ENCODE peak calls at places on chromosomes 12 and 14, in eight cellular contexts. One of them, this sample, is unnamed. For H3K27me3 and H3K9me3, the result is how much of the 10 kb centered on the place peaks cover.

GRCh38 chr14:75547552-75548250 is 25.4 kb downstream of the BATF start:
- DNase-seq in MM.1S: no peak
- DNase-seq in body of pancreas: no peak
- DNase-seq in SK-N-SH: no peak
- DNase-seq in heart right ventricle: no peak
- DNase-seq in right lobe of liver: no peak
- DNase-seq in left ventricle myocardium inferior: no peak
- DNase-seq in mammary epithelial cell: no peak
- DNase-seq in this sample: no peak

GRCh38 chr14:101078105-101078891 is 174.8 kb upstream of the RTL1 start:
- DNase-seq in MM.1S: no peak
- DNase-seq in body of pancreas: no peak
- DNase-seq in SK-N-SH: no peak
- DNase-seq in heart right ventricle: no peak
- DNase-seq in right lobe of liver: no peak
- DNase-seq in left ventricle myocardium inferior: no peak
- DNase-seq in mammary epithelial cell: no peak
- DNase-seq in this sample: no peak

GRCh38 chr14:39376671-39377403 is 55.4 kb downstream of the FBXO33 start:
- DNase-seq in MM.1S: no peak
- DNase-seq in body of pancreas: no peak
- DNase-seq in SK-N-SH: no peak
- DNase-seq in heart right ventricle: no peak
- DNase-seq in right lobe of liver: no peak
- DNase-seq in left ventricle myocardium inferior: no peak
- DNase-seq in mammary epithelial cell: no peak
- DNase-seq in this sample: no peak

GRCh38 chr12:14249368-14249767 is 116.1 kb upstream of the ATF7IP start:
- DNase-seq in MM.1S: no peak
- DNase-seq in body of pancreas: no peak
- DNase-seq in SK-N-SH: no peak
- DNase-seq in heart right ventricle: no peak
- DNase-seq in right lobe of liver: no peak
- DNase-seq in left ventricle myocardium inferior: no peak
- DNase-seq in mammary epithelial cell: peak
- DNase-seq in this sample: no peak

GRCh38 chr12:123591702-123592481 is 7.5 kb downstream of the TMED2 start:
- DNase-seq in MM.1S: no peak
- DNase-seq in body of pancreas: no peak
- DNase-seq in SK-N-SH: no peak
- DNase-seq in heart right ventricle: no peak
- DNase-seq in right lobe of liver: no peak
- DNase-seq in left ventricle myocardium inferior: no peak
- DNase-seq in mammary epithelial cell: no peak
- DNase-seq in this sample: no peak

GRCh38 chr12:132402831-132403416 is 73.5 kb upstream of the GALNT9 start:
- DNase-seq in MM.1S: no peak
- DNase-seq in body of pancreas: no peak
- DNase-seq in SK-N-SH: no peak
- DNase-seq in heart right ventricle: no peak
- DNase-seq in right lobe of liver: no peak
- DNase-seq in left ventricle myocardium inferior: peak
- DNase-seq in mammary epithelial cell: no peak
- DNase-seq in this sample: no peak

GRCh38 chr14:95156765-95157194 is 549 bp downstream of the DICER1 start:
- DNase-seq in MM.1S: peak
- DNase-seq in body of pancreas: peak
- DNase-seq in SK-N-SH: no peak
- DNase-seq in heart right ventricle: peak
- DNase-seq in right lobe of liver: peak
- DNase-seq in left ventricle myocardium inferior: peak
- DNase-seq in mammary epithelial cell: peak
- DNase-seq in this sample: no peak

GRCh38 chr14:66539034-66539433 is 31.1 kb downstream of the GPHN start:
- DNase-seq in MM.1S: peak
- DNase-seq in body of pancreas: no peak
- DNase-seq in SK-N-SH: peak
- DNase-seq in heart right ventricle: no peak
- DNase-seq in right lobe of liver: no peak
- DNase-seq in left ventricle myocardium inferior: no peak
- DNase-seq in mammary epithelial cell: no peak
- DNase-seq in this sample: no peak

GRCh38 chr14:85531594-85532391 is 1.8 kb downstream of the FLRT2 start:
- DNase-seq in MM.1S: no peak
- DNase-seq in body of pancreas: peak
- DNase-seq in SK-N-SH: peak
- DNase-seq in heart right ventricle: peak
- DNase-seq in right lobe of liver: peak
- DNase-seq in left ventricle myocardium inferior: peak
- DNase-seq in mammary epithelial cell: peak
- DNase-seq in this sample: no peak

GRCh38 chr12:107318804-107319535 is 225.6 kb upstream of the CRY1 start:
- DNase-seq in MM.1S: no peak
- DNase-seq in body of pancreas: peak
- DNase-seq in SK-N-SH: peak
- DNase-seq in heart right ventricle: no peak
- DNase-seq in right lobe of liver: peak
- DNase-seq in left ventricle myocardium inferior: no peak
- DNase-seq in mammary epithelial cell: peak
- DNase-seq in this sample: no peak
- H3K27me3 ChIP-seq in MM.1S: under half
- H3K27me3 ChIP-seq in body of pancreas: under half
- H3K27me3 ChIP-seq in SK-N-SH: under half
- H3K27me3 ChIP-seq in heart right ventricle: under half
- H3K27me3 ChIP-seq in right lobe of liver: under half
- H3K27me3 ChIP-seq in left ventricle myocardium inferior: half or more
- H3K27me3 ChIP-seq in mammary epithelial cell: under half
- H3K27me3 ChIP-seq in this sample: under half

GRCh38 chr14:105702275-105702817 is 176.0 kb downstream of the TMEM121 start:
- DNase-seq in MM.1S: no peak
- DNase-seq in body of pancreas: no peak
- DNase-seq in SK-N-SH: no peak
- DNase-seq in heart right ventricle: no peak
- DNase-seq in right lobe of liver: peak
- DNase-seq in left ventricle myocardium inferior: no peak
- DNase-seq in mammary epithelial cell: no peak
- DNase-seq in this sample: no peak

GRCh38 chr14:105700622-105701288 is 174.4 kb downstream of the TMEM121 start:
- DNase-seq in MM.1S: peak
- DNase-seq in body of pancreas: no peak
- DNase-seq in SK-N-SH: no peak
- DNase-seq in heart right ventricle: no peak
- DNase-seq in right lobe of liver: no peak
- DNase-seq in left ventricle myocardium inferior: no peak
- DNase-seq in mammary epithelial cell: no peak
- DNase-seq in this sample: no peak

DNA sequence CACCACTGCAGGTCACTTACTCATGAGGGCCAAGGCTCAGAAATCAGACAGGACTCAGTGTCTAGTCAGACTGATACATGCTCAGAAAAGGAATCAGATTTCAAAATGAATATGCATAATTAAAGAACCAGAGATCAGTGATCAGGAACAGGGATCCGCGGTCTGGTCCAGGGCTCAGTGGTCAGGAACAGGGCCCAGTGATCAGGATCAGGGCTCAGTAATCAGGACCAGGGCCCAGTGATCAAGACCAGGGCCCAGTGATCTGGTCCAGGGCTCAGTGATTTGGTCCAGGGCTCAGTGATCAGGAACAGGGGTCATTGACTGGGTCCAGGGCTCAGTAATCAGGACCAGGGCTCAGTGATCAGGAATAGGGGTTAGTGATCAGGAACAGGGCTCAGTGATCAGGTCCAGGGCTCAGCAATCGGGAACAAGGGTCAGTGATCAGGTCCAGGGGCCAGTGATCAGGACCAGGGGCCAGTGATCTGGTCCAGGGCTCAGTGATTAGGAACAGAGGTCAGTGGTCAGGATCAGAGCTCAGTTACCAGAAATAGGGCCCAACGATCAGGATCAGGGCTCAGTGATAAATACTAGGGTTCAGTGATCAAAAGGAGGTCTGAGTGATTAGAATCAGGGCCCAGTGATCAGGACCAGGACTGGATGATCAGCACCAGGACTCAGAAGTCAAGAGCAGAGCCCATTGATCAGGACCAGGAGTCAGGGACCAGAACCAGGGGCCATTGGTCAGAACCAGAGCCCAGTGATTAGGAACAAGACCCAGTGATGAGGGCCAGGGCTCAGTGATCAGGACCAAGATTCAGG is 175.3 kb downstream of the TMEM121 start:
- DNase-seq in MM.1S: no peak
- DNase-seq in body of pancreas: no peak
- DNase-seq in SK-N-SH: no peak
- DNase-seq in heart right ventricle: no peak
- DNase-seq in right lobe of liver: no peak
- DNase-seq in left ventricle myocardium inferior: no peak
- DNase-seq in mammary epithelial cell: no peak
- DNase-seq in this sample: no peak
- H3K9me3 ChIP-seq in MM.1S: under half
- H3K9me3 ChIP-seq in body of pancreas: under half
- H3K9me3 ChIP-seq in SK-N-SH: under half
- H3K9me3 ChIP-seq in heart right ventricle: under half
- H3K9me3 ChIP-seq in right lobe of liver: under half
- H3K9me3 ChIP-seq in left ventricle myocardium inferior: under half
- H3K9me3 ChIP-seq in mammary epithelial cell: under half
- H3K9me3 ChIP-seq in this sample: under half

GRCh38 chr12:4115570-4115969 is 158.0 kb upstream of the CCND2 start:
- DNase-seq in MM.1S: no peak
- DNase-seq in body of pancreas: no peak
- DNase-seq in SK-N-SH: no peak
- DNase-seq in heart right ventricle: no peak
- DNase-seq in right lobe of liver: no peak
- DNase-seq in left ventricle myocardium inferior: no peak
- DNase-seq in mammary epithelial cell: no peak
- DNase-seq in this sample: no peak
- H3K4me3 ChIP-seq in MM.1S: peak
- H3K4me3 ChIP-seq in body of pancreas: no peak
- H3K4me3 ChIP-seq in SK-N-SH: no peak
- H3K4me3 ChIP-seq in heart right ventricle: no peak
- H3K4me3 ChIP-seq in right lobe of liver: no peak
- H3K4me3 ChIP-seq in left ventricle myocardium inferior: no peak
- H3K4me3 ChIP-seq in mammary epithelial cell: no peak
- H3K4me3 ChIP-seq in this sample: no peak

DNA sequence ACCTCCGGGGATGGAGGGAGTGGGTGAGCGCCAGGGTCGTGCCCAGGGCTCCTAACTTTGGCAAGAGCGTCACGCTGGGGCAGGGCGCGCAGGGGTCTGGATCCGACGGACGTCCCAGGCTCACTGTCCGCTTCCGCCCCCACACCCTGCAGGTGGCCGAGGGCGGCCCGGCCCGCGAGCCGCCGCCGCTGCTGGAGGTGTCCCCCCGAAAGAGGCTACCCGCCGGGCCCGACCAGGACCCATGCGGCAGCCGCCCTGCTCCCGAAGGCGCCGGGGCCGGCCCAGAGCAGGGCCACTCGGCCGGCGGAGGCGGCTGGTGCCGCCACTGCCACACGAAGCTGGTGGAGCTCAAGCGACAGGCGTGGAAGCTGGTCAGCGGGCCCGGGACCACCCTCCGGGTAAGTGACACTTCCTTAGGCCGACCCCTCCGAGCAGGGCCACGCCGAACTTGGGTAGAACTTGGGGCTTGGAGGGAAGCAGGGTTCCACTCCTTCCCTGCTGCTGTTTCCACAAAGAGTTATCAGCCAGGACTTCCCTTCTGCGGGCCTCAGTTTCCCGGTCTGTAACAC is 588 bp downstream of the KIF26A start:
- DNase-seq in MM.1S: no peak
- DNase-seq in body of pancreas: no peak
- DNase-seq in SK-N-SH: no peak
- DNase-seq in heart right ventricle: no peak
- DNase-seq in right lobe of liver: peak
- DNase-seq in left ventricle myocardium inferior: peak
- DNase-seq in mammary epithelial cell: no peak
- DNase-seq in this sample: no peak
- H3K27me3 ChIP-seq in MM.1S: under half
- H3K27me3 ChIP-seq in body of pancreas: under half
- H3K27me3 ChIP-seq in SK-N-SH: under half
- H3K27me3 ChIP-seq in heart right ventricle: under half
- H3K27me3 ChIP-seq in right lobe of liver: under half
- H3K27me3 ChIP-seq in left ventricle myocardium inferior: half or more
- H3K27me3 ChIP-seq in mammary epithelial cell: under half
- H3K27me3 ChIP-seq in this sample: under half

GRCh38 chr14:51500776-51501175 is 150.9 kb upstream of the FRMD6 start:
- DNase-seq in MM.1S: no peak
- DNase-seq in body of pancreas: no peak
- DNase-seq in SK-N-SH: no peak
- DNase-seq in heart right ventricle: no peak
- DNase-seq in right lobe of liver: no peak
- DNase-seq in left ventricle myocardium inferior: no peak
- DNase-seq in mammary epithelial cell: no peak
- DNase-seq in this sample: no peak

GRCh38 chr14:51504626-51505025 is 147.1 kb upstream of the FRMD6 start:
- DNase-seq in MM.1S: no peak
- DNase-seq in body of pancreas: no peak
- DNase-seq in SK-N-SH: no peak
- DNase-seq in heart right ventricle: no peak
- DNase-seq in right lobe of liver: no peak
- DNase-seq in left ventricle myocardium inferior: no peak
- DNase-seq in mammary epithelial cell: no peak
- DNase-seq in this sample: no peak

GRCh38 chr14:51498411-51499227 is 153.1 kb upstream of the FRMD6 start:
- DNase-seq in MM.1S: no peak
- DNase-seq in body of pancreas: no peak
- DNase-seq in SK-N-SH: no peak
- DNase-seq in heart right ventricle: no peak
- DNase-seq in right lobe of liver: no peak
- DNase-seq in left ventricle myocardium inferior: no peak
- DNase-seq in mammary epithelial cell: peak
- DNase-seq in this sample: no peak

DNA sequence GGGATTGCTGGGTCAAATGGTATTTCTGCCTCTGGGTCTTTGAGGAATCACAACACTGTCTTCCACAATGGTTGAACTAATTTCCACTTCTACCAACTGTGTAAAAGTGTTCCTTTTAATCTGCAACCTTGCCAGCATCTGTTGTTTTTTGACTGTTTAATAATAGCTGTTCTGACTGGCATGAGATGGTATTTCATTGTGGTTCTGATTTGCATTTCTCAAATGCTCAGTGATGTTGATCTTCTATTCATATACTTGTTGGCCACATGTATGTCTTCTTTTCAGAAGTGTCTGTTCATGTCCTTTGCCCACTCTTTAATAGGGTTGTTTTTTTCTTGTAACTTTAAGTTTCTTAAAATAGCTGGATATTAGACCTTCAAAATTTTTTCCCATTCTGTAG is 150.0 kb upstream of the FRMD6 start:
- DNase-seq in MM.1S: peak
- DNase-seq in body of pancreas: no peak
- DNase-seq in SK-N-SH: no peak
- DNase-seq in heart right ventricle: no peak
- DNase-seq in right lobe of liver: no peak
- DNase-seq in left ventricle myocardium inferior: no peak
- DNase-seq in mammary epithelial cell: no peak
- DNase-seq in this sample: no peak
- H3K9me3 ChIP-seq in MM.1S: under half
- H3K9me3 ChIP-seq in body of pancreas: under half
- H3K9me3 ChIP-seq in SK-N-SH: under half
- H3K9me3 ChIP-seq in heart right ventricle: under half
- H3K9me3 ChIP-seq in right lobe of liver: under half
- H3K9me3 ChIP-seq in left ventricle myocardium inferior: under half
- H3K9me3 ChIP-seq in mammary epithelial cell: under half
- H3K9me3 ChIP-seq in this sample: under half

GRCh38 chr12:90943248-90943647 is 11.7 kb downstream of the CCER1 start:
- DNase-seq in MM.1S: no peak
- DNase-seq in body of pancreas: no peak
- DNase-seq in SK-N-SH: no peak
- DNase-seq in heart right ventricle: no peak
- DNase-seq in right lobe of liver: no peak
- DNase-seq in left ventricle myocardium inferior: no peak
- DNase-seq in mammary epithelial cell: no peak
- DNase-seq in this sample: no peak
- H3K4me3 ChIP-seq in MM.1S: no peak
- H3K4me3 ChIP-seq in body of pancreas: no peak
- H3K4me3 ChIP-seq in SK-N-SH: no peak
- H3K4me3 ChIP-seq in heart right ventricle: no peak
- H3K4me3 ChIP-seq in right lobe of liver: no peak
- H3K4me3 ChIP-seq in left ventricle myocardium inferior: no peak
- H3K4me3 ChIP-seq in mammary epithelial cell: no peak
- H3K4me3 ChIP-seq in this sample: no peak